ENCODE peak calls at places on chromosomes 13 and 19, in four cellular contexts. One of them, this sample, is unnamed. For H3K36me3, the result is how much of the 10 kb centered on the place peaks cover.

GRCh38 chr13:46735425-46735824 is 61.5 kb downstream of the ESD start:
- DNase-seq in heart right ventricle: no peak
- DNase-seq in ovary: no peak
- DNase-seq in hepatocyte: no peak
- DNase-seq in this sample: no peak

GRCh38 chr19:31478241-31478640 is 129.0 kb upstream of the TSHZ3 start:
- DNase-seq in heart right ventricle: no peak
- DNase-seq in ovary: no peak
- DNase-seq in hepatocyte: no peak
- DNase-seq in this sample: no peak

GRCh38 chr13:49935171-49936084 is 712 bp downstream of the SPRYD7 start:
- DNase-seq in heart right ventricle: no peak
- DNase-seq in ovary: no peak
- DNase-seq in hepatocyte: peak
- DNase-seq in this sample: peak

GRCh38 chr13:46478641-46479040 is 74.3 kb upstream of the LRCH1 start:
- DNase-seq in heart right ventricle: no peak
- DNase-seq in ovary: no peak
- DNase-seq in hepatocyte: no peak
- DNase-seq in this sample: no peak

GRCh38 chr19:13398780-13399726 is 107.2 kb downstream of the CACNA1A start:
- DNase-seq in heart right ventricle: peak
- DNase-seq in ovary: no peak
- DNase-seq in hepatocyte: no peak
- DNase-seq in this sample: no peak

GRCh38 chr13:112688560-112689497 is 1.0 kb upstream of the ATP11A start:
- DNase-seq in heart right ventricle: no peak
- DNase-seq in ovary: peak
- DNase-seq in hepatocyte: no peak
- DNase-seq in this sample: peak

GRCh38 chr13:102141625-102142472 is 260.0 kb downstream of the FGF14 start:
- DNase-seq in heart right ventricle: no peak
- DNase-seq in ovary: no peak
- DNase-seq in hepatocyte: peak
- DNase-seq in this sample: no peak

GRCh38 chr13:106498158-106498557 is 37.3 kb downstream of the EFNB2 start:
- DNase-seq in heart right ventricle: no peak
- DNase-seq in ovary: no peak
- DNase-seq in hepatocyte: no peak
- DNase-seq in this sample: no peak

GRCh38 chr19:8680676-8681344 is 17.8 kb downstream of the ACTL9 start:
- DNase-seq in heart right ventricle: no peak
- DNase-seq in ovary: no peak
- DNase-seq in hepatocyte: no peak
- DNase-seq in this sample: no peak

GRCh38 chr13:31394491-31394890 is 194.7 kb downstream of the B3GLCT start:
- DNase-seq in heart right ventricle: no peak
- DNase-seq in ovary: no peak
- DNase-seq in hepatocyte: no peak
- DNase-seq in this sample: no peak

GRCh38 chr19:7679017-7679720 is 1.5 kb upstream of the TRAPPC5 start:
- DNase-seq in heart right ventricle: no peak
- DNase-seq in ovary: no peak
- DNase-seq in hepatocyte: no peak
- DNase-seq in this sample: no peak

GRCh38 chr13:29472317-29472961 is 123.0 kb downstream of the SLC7A1 start:
- DNase-seq in heart right ventricle: no peak
- DNase-seq in ovary: no peak
- DNase-seq in hepatocyte: peak
- DNase-seq in this sample: no peak

GRCh38 chr13:30718661-30719520 is 16.5 kb upstream of the ALOX5AP start:
- DNase-seq in heart right ventricle: no peak
- DNase-seq in ovary: no peak
- DNase-seq in hepatocyte: no peak
- DNase-seq in this sample: no peak

GRCh38 chr13:113001251-113002140 is 32.5 kb downstream of the MCF2L start:
- DNase-seq in heart right ventricle: no peak
- DNase-seq in ovary: no peak
- DNase-seq in hepatocyte: peak
- DNase-seq in this sample: no peak

GRCh38 chr19:46296722-46297431 is at the start of gene HIF3A:
- DNase-seq in heart right ventricle: peak
- DNase-seq in ovary: peak
- DNase-seq in hepatocyte: peak
- DNase-seq in this sample: peak

GRCh38 chr13:48782429-48782840 is 128.7 kb downstream of the CYSLTR2 start:
- DNase-seq in heart right ventricle: no peak
- DNase-seq in ovary: no peak
- DNase-seq in hepatocyte: no peak
- DNase-seq in this sample: no peak

GRCh38 chr13:114135731-114136171 is 3.3 kb upstream of the RASA3 start:
- DNase-seq in heart right ventricle: no peak
- DNase-seq in ovary: no peak
- DNase-seq in hepatocyte: no peak
- DNase-seq in this sample: no peak

GRCh38 chr13:44837250-44837649 is 152.0 kb downstream of the NUFIP1 start:
- DNase-seq in heart right ventricle: no peak
- DNase-seq in ovary: no peak
- DNase-seq in hepatocyte: no peak
- DNase-seq in this sample: no peak

GRCh38 chr19:3450796-3451411 is 29.4 kb downstream of the SMIM24 start:
- DNase-seq in heart right ventricle: no peak
- DNase-seq in ovary: peak
- DNase-seq in hepatocyte: peak
- DNase-seq in this sample: peak

GRCh38 chr19:4376991-4377781 is 23.2 kb downstream of the SH3GL1 start:
- DNase-seq in heart right ventricle: no peak
- DNase-seq in ovary: no peak
- DNase-seq in hepatocyte: no peak
- DNase-seq in this sample: no peak

GRCh38 chr13:30870049-30870884 is 35.8 kb upstream of the MEDAG start:
- DNase-seq in heart right ventricle: peak
- DNase-seq in ovary: peak
- DNase-seq in hepatocyte: peak
- DNase-seq in this sample: peak

GRCh38 chr19:16259385-16260159 is 61.9 kb downstream of the AP1M1 start:
- DNase-seq in heart right ventricle: no peak
- DNase-seq in ovary: no peak
- DNase-seq in hepatocyte: no peak
- DNase-seq in this sample: no peak

GRCh38 chr13:74250738-74251190 is 116.6 kb upstream of the KLF12 start:
- DNase-seq in heart right ventricle: no peak
- DNase-seq in ovary: no peak
- DNase-seq in hepatocyte: no peak
- DNase-seq in this sample: no peak

GRCh38 chr13:75633285-75633684 is 2.8 kb upstream of the LMO7 start:
- DNase-seq in heart right ventricle: no peak
- DNase-seq in ovary: no peak
- DNase-seq in hepatocyte: no peak
- DNase-seq in this sample: no peak

GRCh38 chr19:58474291-58474996 is 1.7 kb upstream of the ZNF446 start:
- DNase-seq in heart right ventricle: no peak
- DNase-seq in ovary: no peak
- DNase-seq in hepatocyte: no peak
- DNase-seq in this sample: no peak

GRCh38 chr19:51323481-51323891 is 12.0 kb downstream of the IGLON5 start:
- DNase-seq in heart right ventricle: no peak
- DNase-seq in ovary: no peak
- DNase-seq in hepatocyte: no peak
- DNase-seq in this sample: no peak

GRCh38 chr19:49067554-49067953 is 2.9 kb upstream of the NTF4 start:
- DNase-seq in heart right ventricle: no peak
- DNase-seq in ovary: no peak
- DNase-seq in hepatocyte: no peak
- DNase-seq in this sample: no peak

GRCh38 chr13:48431431-48431830 is 18.5 kb upstream of the LPAR6 start:
- DNase-seq in heart right ventricle: no peak
- DNase-seq in ovary: no peak
- DNase-seq in hepatocyte: no peak
- DNase-seq in this sample: no peak

GRCh38 chr13:26074706-26075105 is 22.9 kb upstream of the SHISA2 start:
- DNase-seq in heart right ventricle: no peak
- DNase-seq in ovary: no peak
- DNase-seq in hepatocyte: peak
- DNase-seq in this sample: no peak

GRCh38 chr19:42634409-42635232 is 39.9 kb upstream of the CEACAM8 start:
- DNase-seq in heart right ventricle: no peak
- DNase-seq in ovary: no peak
- DNase-seq in hepatocyte: no peak
- DNase-seq in this sample: no peak

GRCh38 chr13:45055198-45055901 is 65.0 kb upstream of the GTF2F2 start:
- DNase-seq in heart right ventricle: no peak
- DNase-seq in ovary: no peak
- DNase-seq in hepatocyte: peak
- DNase-seq in this sample: no peak

GRCh38 chr19:51811344-51811743 is 16.4 kb downstream of the FPR3 start:
- DNase-seq in heart right ventricle: no peak
- DNase-seq in ovary: no peak
- DNase-seq in hepatocyte: no peak
- DNase-seq in this sample: peak

DNA sequence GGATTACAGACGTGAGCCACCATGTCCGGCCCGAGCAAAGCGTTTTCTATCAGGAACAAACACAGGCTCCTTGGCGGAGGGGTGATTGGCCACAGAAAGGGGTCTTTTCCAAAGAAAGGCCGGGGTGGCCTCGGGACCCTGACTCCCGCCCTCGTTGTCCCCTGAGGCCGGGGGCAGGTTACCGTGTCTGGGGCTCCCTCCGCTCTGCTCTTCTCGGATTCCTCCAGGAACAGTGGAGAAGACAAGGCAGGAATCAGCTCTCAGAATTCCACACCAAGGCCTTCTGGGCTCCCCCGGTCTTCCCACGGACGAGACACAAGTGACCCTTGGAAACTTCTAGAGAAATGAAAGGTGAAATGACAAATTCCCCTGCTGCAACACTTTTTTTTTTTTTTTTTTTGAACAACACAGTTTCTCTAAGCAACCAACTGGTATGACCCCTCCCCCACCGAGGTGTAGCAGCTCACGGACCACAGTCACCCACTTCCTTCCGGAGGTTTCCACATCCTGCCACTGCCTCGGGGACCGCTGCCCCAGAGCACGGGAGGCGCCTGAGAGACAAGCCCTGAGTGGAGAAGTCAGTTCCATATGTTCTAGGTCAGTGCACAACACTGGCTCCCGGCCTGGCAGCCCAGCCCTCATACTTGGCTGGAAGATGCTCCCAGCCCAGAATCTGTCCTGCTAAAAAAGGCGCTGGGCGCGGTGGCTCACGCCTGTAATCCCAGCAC is 11.0 kb downstream of the MOB3A start:
- DNase-seq in heart right ventricle: peak
- DNase-seq in ovary: no peak
- DNase-seq in hepatocyte: no peak
- DNase-seq in this sample: no peak
- H3K4me3 ChIP-seq in heart right ventricle: peak
- H3K4me3 ChIP-seq in ovary: no peak
- H3K4me3 ChIP-seq in hepatocyte: no peak
- H3K4me3 ChIP-seq in this sample: no peak

GRCh38 chr19:38318595-38319142 is 976 bp upstream of the KCNK6 start:
- DNase-seq in heart right ventricle: peak
- DNase-seq in ovary: no peak
- DNase-seq in hepatocyte: no peak
- DNase-seq in this sample: no peak
- H3K27ac ChIP-seq in heart right ventricle: peak
- H3K27ac ChIP-seq in ovary: no peak
- H3K27ac ChIP-seq in hepatocyte: no peak
- H3K27ac ChIP-seq in this sample: peak

GRCh38 chr13:110450941-110451340 is 110.6 kb downstream of the RAB20 start:
- DNase-seq in heart right ventricle: no peak
- DNase-seq in ovary: no peak
- DNase-seq in hepatocyte: no peak
- DNase-seq in this sample: no peak
- H3K36me3 ChIP-seq in heart right ventricle: half or more
- H3K36me3 ChIP-seq in ovary: under half
- H3K36me3 ChIP-seq in hepatocyte: under half
- H3K36me3 ChIP-seq in this sample: half or more

GRCh38 chr13:33662392-33662791 is 155.6 kb upstream of the RFC3 start:
- DNase-seq in heart right ventricle: no peak
- DNase-seq in ovary: no peak
- DNase-seq in hepatocyte: no peak
- DNase-seq in this sample: no peak
- H3K4me3 ChIP-seq in heart right ventricle: no peak
- H3K4me3 ChIP-seq in ovary: no peak
- H3K4me3 ChIP-seq in hepatocyte: no peak
- H3K4me3 ChIP-seq in this sample: no peak

DNA sequence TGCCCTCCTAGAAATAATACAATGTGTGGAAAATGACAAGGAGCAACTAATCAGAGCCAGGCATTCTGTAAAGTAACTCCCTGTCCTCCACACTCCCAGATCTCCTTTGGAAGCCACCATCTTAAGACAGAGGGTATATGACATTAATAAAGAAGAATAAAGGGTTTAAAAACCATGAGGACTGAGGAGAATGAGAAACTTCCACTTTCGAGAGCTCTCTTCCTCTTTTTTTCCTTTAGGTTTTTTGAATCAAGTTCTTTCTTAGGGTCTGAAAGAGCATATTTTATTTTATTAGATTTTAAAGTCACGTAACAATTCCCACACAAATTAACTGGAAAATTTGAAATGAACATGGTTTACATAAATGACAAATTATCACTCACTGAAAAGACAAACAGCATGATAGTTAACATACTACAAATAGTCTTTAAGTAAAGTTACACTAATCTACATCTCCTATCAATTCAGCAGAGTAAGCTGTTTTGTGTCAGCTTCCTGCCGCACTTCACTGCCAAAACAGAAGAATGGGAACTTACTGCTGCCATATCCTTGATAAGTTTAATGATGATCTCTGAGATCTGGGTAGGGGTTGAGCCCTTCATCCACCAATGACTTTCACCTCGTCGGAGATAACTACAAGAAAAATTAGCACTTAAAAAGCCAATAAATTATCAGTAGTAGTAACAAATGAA is 38.6 kb upstream of the FBXL3 start:
- DNase-seq in heart right ventricle: no peak
- DNase-seq in ovary: no peak
- DNase-seq in hepatocyte: no peak
- DNase-seq in this sample: no peak
- H3K27ac ChIP-seq in heart right ventricle: no peak
- H3K27ac ChIP-seq in ovary: no peak
- H3K27ac ChIP-seq in hepatocyte: no peak
- H3K27ac ChIP-seq in this sample: no peak

GRCh38 chr19:5696196-5697021 is 6.3 kb downstream of the RPL36 start:
- DNase-seq in heart right ventricle: no peak
- DNase-seq in ovary: peak
- DNase-seq in hepatocyte: no peak
- DNase-seq in this sample: no peak
- H3K36me3 ChIP-seq in heart right ventricle: half or more
- H3K36me3 ChIP-seq in ovary: under half
- H3K36me3 ChIP-seq in hepatocyte: under half
- H3K36me3 ChIP-seq in this sample: half or more

GRCh38 chr13:93227280-93227905 is 786 bp downstream of the GPC6 start:
- DNase-seq in heart right ventricle: no peak
- DNase-seq in ovary: peak
- DNase-seq in hepatocyte: peak
- DNase-seq in this sample: no peak
- H3K4me3 ChIP-seq in heart right ventricle: peak
- H3K4me3 ChIP-seq in ovary: peak
- H3K4me3 ChIP-seq in hepatocyte: peak
- H3K4me3 ChIP-seq in this sample: peak